ENCODE peak calls at places on chromosomes 2 and 18, in five cellular contexts. L is GM12878, C is SK-N-SH, W is K562, J is HepG2. F is an unnamed sample.

GRCh38 chr2:174485763-174486613 is 841 bp downstream of the GPR155 start:
- DNase-seq in C (peak), W (peak), J (no peak), L (no peak), F (no peak)

GRCh38 chr2:178865999-178866398 is 58.8 kb upstream of the TTN start:
- DNase-seq in W (no peak), J (no peak), L (no peak), C (no peak), F (no peak)

GRCh38 chr18:44896817-44897216 is 216.1 kb downstream of the SETBP1 start:
- DNase-seq in C (no peak), L (no peak), J (no peak), W (no peak), F (no peak)

GRCh38 chr2:120549841-120550240 is 185.8 kb upstream of the GLI2 start:
- DNase-seq in C (no peak), J (no peak), W (no peak), L (no peak), F (no peak)

GRCh38 chr18:45167631-45168225 is 447.5 kb upstream of the SLC14A2 start:
- DNase-seq in W (no peak), C (no peak), L (no peak), J (no peak), F (no peak)

GRCh38 chr2:120856421-120856862 is 120.8 kb downstream of the GLI2 start:
- DNase-seq in J (no peak), W (no peak), C (peak), L (no peak), F (no peak)

GRCh38 chr2:187174582-187174981 is 273.5 kb downstream of the CALCRL start:
- DNase-seq in C (peak), J (peak), L (no peak), W (peak), F (no peak)

GRCh38 chr2:224410946-224411561 is 9.1 kb upstream of the FAM124B start:
- DNase-seq in J (no peak), W (no peak), L (no peak), C (no peak), F (no peak)

GRCh38 chr2:120018549-120018948 is 5.7 kb downstream of the EPB41L5 start:
- DNase-seq in L (no peak), C (no peak), W (no peak), J (no peak), F (no peak)

GRCh38 chr2:184677171-184677570 is 78.8 kb downstream of the ZNF804A start:
- DNase-seq in J (no peak), L (no peak), C (no peak), W (no peak), F (no peak)

GRCh38 chr2:236265675-236266074 is 1.5 kb upstream of the ASB18 start:
- DNase-seq in C (no peak), W (no peak), L (no peak), J (no peak), F (no peak)

GRCh38 chr2:176133366-176133765 is 3.9 kb downstream of the HOXD8 start:
- DNase-seq in C (no peak), L (no peak), J (no peak), W (no peak), F (no peak)

GRCh38 chr2:27356056-27356381 is 545 bp downstream of the GTF3C2 start:
- DNase-seq in J (peak), W (peak), C (peak), L (no peak), F (no peak)

GRCh38 chr18:11246466-11246865 is 97.1 kb upstream of the PIEZO2 start:
- DNase-seq in W (no peak), L (no peak), J (no peak), C (no peak), F (no peak)

GRCh38 chr2:166060191-166060590 is 67.6 kb downstream of the SCN1A start:
- DNase-seq in L (no peak), J (no peak), W (no peak), C (no peak), F (no peak)

GRCh38 chr2:239730897-239731296 is 294.2 kb downstream of the NDUFA10 start:
- DNase-seq in L (no peak), W (no peak), J (no peak), C (peak), F (no peak)

GRCh38 chr2:196853301-196854087 is 44.3 kb upstream of the C2orf66 start:
- DNase-seq in W (no peak), L (no peak), C (no peak), J (no peak), F (no peak)

GRCh38 chr18:12421732-12422131 is 14.0 kb downstream of the PRELID3A start:
- DNase-seq in W (no peak), L (no peak), C (no peak), J (no peak), F (no peak)

GRCh38 chr2:43224131-43224570 is 2.3 kb downstream of the ZFP36L2 start:
- DNase-seq in W (peak), L (no peak), J (peak), C (peak), F (peak)

GRCh38 chr18:7567487-7568425 is 640 bp downstream of the PTPRM start:
- DNase-seq in L (no peak), W (no peak), C (peak), J (no peak), F (peak)

GRCh38 chr2:202025816-202026215 is 7.8 kb upstream of the FZD7 start:
- DNase-seq in J (no peak), W (no peak), C (no peak), L (no peak), F (no peak)

GRCh38 chr2:207352978-207353377 is 176.8 kb upstream of the CREB1 start:
- DNase-seq in W (peak), C (no peak), J (no peak), L (no peak), F (peak)

GRCh38 chr2:98761267-98761781 is 30.4 kb upstream of the MGAT4A start:
- DNase-seq in J (peak), C (no peak), W (no peak), L (no peak), F (no peak)

GRCh38 chr2:130896813-130897212 is 60.1 kb downstream of the ARHGEF4 start:
- DNase-seq in W (no peak), L (no peak), J (no peak), C (no peak), F (no peak)

GRCh38 chr18:47163241-47163640 is 12.9 kb downstream of the IER3IP1 start:
- DNase-seq in W (no peak), J (no peak), L (no peak), C (no peak), F (no peak)

GRCh38 chr18:34595673-34596072 is 114.4 kb upstream of the DTNA start:
- DNase-seq in W (no peak), J (peak), C (no peak), L (no peak), F (no peak)

GRCh38 chr2:186456941-186457340 is 29.1 kb upstream of the ZC3H15 start:
- DNase-seq in J (no peak), C (no peak), W (no peak), L (no peak), F (no peak)

GRCh38 chr2:9100080-9100876 is 96.8 kb upstream of the MBOAT2 start:
- DNase-seq in J (no peak), W (no peak), C (no peak), L (peak), F (no peak)

GRCh38 chr18:26777316-26778053 is 88.0 kb downstream of the AQP4 start:
- DNase-seq in C (no peak), J (no peak), W (no peak), L (no peak), F (no peak)

GRCh38 chr18:26778054-26778393 is 87.5 kb downstream of the AQP4 start:
- DNase-seq in W (no peak), J (no peak), L (no peak), C (no peak), F (no peak)

DNA sequence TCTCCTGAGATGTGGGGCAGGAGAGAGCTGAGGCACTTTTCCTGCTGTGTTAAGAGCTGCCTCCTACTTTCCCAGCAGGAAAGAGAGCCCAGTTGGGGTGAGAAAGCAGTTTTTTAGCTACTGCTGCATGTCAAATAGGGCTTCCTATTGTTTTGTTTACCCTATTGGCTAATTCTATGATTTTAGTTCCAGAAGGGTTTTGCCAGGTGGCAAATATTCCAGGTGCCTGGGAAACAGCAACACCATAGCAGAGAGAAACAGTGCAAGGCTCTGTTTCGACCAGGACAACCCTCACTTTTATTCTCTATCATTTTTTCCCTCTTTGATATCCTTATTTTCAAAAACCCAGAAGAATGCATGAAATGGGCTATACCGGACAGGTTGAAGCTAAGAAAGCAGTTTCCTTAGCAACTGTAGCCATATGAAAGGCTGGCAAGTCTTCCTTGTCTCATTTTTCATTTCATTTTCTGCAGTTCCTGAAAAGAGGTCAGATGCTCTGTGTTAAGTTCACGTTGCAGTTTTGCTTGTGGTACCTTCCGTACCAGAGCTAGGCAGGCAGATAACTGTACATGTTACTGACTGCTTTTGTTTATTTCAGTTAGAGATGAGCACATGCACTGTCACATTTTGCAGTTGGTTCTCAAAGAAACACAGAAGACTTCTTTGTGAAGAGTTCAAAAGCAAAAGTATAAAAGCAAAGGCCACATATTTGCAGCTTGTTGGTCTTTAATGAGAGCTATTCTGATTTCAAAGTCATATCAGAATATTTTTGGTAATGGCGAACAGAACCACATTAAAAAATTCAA is 84.8 kb downstream of the AQP4 start:
- DNase-seq in W (no peak), L (no peak), C (no peak), J (no peak), F (no peak)
- TF ChIP-seq JUND in W (no peak), L (no peak), C (no peak), J (no peak), F (no peak)

GRCh38 chr2:10614940-10615339 is 74.8 kb downstream of the NOL10 start:
- DNase-seq in W (no peak), C (no peak), J (no peak), L (no peak), F (no peak)

GRCh38 chr2:10617241-10617640 is 72.5 kb downstream of the NOL10 start:
- DNase-seq in J (no peak), L (no peak), W (no peak), C (no peak), F (no peak)

GRCh38 chr2:10620481-10620880 is 69.3 kb downstream of the NOL10 start:
- DNase-seq in C (no peak), W (no peak), L (no peak), J (no peak), F (no peak)

GRCh38 chr2:10619643-10620042 is 70.1 kb downstream of the NOL10 start:
- DNase-seq in L (no peak), J (no peak), C (no peak), W (no peak), F (no peak)
- TF ChIP-seq JUND in L (no peak), J (no peak), C (no peak), W (no peak), F (no peak)

DNA sequence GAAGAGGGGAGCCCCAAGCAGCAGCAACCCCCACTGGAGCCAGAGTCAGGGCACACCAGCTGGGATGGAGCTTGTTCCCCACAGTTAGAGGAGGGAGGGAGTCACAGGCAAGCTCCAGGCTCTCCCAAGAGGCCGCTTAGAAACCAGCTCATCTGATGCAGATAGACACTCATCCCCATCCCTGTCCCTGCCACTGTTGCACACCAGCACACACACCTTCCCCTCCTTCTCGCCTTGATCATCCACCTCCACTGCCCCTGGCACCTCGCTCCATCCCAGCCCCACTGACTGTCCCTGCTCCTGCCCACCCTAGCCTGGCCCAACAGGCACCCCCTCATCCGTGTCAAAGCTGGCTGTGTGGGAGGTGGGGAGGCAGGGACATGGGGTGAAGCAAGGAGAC is 1.5 kb upstream of the RUFY4 start:
- DNase-seq in C (no peak), J (no peak), W (no peak), L (no peak), F (no peak)
- TF ChIP-seq JUND in C (no peak), J (no peak), W (no peak), L (no peak), F (no peak)

DNA sequence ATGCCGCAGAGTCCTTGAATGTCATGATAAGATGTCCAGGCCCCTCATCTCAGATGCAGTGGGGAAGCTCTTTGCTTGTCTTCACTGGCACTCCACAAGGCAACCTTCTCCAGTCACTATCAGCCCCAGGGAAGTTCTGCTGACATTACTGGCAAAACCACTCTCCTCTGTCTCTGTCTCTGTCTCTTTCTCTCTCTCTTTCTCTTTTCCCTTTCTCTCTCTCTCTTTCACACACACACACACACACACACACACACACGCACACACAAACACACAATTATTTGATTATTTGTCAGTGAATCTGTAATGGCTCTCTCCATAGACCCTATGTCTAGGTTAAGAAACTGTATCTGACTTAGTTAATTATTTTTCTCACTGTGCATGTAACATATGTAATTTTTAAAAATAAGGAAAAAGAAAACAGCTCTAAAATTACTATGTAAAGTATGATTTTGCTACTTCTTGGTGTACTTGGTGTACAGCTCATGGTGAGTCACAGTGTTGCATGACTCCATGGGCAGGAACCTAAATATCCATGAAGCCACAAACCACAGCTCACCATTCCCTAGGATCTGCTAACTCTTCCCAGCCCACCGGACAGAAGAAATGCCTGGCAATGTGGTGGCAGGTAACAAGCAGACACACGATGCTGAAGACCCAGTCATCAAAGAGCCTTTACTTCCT is 594.9 kb upstream of the ID2 start:
- DNase-seq in W (no peak), J (no peak), L (no peak), C (no peak), F (no peak)
- TF ChIP-seq JUND in W (no peak), J (no peak), L (no peak), C (peak), F (no peak)

DNA sequence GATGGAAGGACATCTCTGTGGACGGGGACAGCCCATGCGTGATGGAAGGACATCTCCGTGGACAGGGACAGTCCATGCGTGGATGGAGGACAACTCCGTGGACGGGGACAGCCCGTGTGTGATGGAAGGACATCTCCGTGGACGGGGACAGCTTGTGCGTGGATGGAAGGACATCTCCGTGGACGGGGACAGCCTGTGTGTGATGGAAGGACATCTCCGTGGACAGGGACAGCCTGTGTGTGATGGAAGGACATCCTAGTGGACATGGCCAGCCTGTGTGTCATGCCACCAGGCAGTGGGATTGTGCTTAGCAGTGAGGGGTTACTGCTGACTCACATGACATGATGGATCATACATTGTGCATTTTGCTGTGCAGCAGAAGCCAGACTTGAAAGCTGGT is 30.0 kb upstream of the NFATC1 start:
- DNase-seq in L (no peak), W (no peak), C (no peak), J (no peak), F (no peak)
- TF ChIP-seq JUND in L (no peak), W (no peak), C (no peak), J (no peak), F (no peak)

DNA sequence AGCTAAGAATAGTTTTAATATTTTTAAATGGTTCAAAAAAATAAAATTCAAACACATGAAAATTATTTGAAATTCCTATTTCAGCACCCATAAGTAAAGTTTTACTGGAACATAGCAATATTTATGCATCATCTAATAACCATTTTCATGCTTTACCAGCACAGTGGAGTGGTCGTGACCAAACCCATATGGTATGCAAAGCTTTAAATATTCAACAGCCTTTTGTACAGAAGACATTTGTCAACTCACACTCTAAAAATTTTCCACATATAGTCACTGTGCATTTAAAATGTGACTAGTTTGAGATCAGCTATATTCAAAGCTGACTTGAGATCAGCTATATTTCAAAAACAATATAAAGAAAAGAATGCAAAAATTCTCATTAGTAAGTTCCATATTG is 46.2 kb downstream of the PUM2 start:
- DNase-seq in J (no peak), L (no peak), C (no peak), W (no peak), F (no peak)
- TF ChIP-seq JUND in J (no peak), L (no peak), C (peak), W (no peak), F (no peak)

GRCh38 chr2:129469389-129469788 is 510.1 kb upstream of the RAB6C start:
- DNase-seq in J (no peak), W (no peak), C (no peak), L (no peak), F (no peak)

GRCh38 chr2:129467012-129467779 is 512.3 kb upstream of the RAB6C start:
- DNase-seq in W (no peak), J (no peak), C (no peak), L (no peak), F (no peak)

GRCh38 chr2:129467941-129468340 is 511.5 kb upstream of the RAB6C start:
- DNase-seq in W (no peak), C (no peak), J (no peak), L (no peak), F (no peak)

GRCh38 chr2:129468879-129469278 is 510.6 kb upstream of the RAB6C start:
- DNase-seq in L (no peak), W (no peak), C (no peak), J (no peak), F (no peak)

DNA sequence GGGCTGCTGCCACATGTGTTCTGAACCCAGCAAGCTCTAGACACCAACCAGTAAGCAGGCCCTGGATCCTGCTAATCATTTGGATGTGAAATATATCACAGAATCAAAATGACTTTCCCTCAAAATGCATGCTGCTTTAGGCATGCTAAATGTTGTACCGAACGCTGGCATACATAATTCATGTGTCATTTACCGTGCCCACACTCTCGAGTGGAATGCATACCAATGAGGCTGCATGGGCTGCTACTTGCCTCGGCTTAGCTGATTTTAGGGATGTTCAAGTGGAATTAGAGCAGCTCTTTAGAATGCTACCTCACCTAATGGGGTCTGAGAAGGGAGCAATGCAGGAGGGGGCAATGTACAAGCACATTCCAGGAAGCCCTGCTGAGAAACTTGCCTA is 509.6 kb upstream of the RAB6C start:
- DNase-seq in W (no peak), C (no peak), L (no peak), J (no peak), F (no peak)
- TF ChIP-seq JUND in W (no peak), C (no peak), L (no peak), J (no peak), F (no peak)

DNA sequence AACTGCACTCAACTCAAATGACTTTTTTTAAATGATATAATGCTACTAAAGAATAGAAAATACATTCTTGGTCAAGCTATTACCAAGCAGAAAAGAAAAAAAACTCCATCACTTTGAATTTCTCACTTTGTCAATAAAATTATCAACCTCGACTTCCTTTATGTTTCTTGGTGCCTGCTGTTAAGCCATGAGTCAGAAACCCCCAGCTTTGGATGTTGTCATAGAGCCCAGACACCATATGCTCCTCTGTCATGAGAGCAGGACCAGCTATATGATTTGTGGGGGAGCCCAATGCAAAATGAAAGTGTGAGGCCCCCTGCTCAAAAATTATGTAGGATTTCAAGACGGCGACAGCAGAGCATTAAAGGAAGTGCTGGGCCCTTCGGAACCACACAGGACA is 282.6 kb downstream of the MEIS1 start:
- DNase-seq in L (no peak), J (no peak), C (no peak), W (no peak), F (no peak)
- TF ChIP-seq JUND in L (no peak), J (no peak), C (no peak), W (no peak), F (no peak)